ENCODE peak calls at places on chromosomes 6 and 20, in five cellular contexts. K is K562, H is transverse colon, A is sigmoid colon, M is HepG2. I is an unnamed sample.

GRCh38 chr6:36959555-36960250 is 5.2 kb downstream of the PI16 start:
- DNase-seq in K (no peak), H (no peak), A (no peak), M (no peak), I (peak)

GRCh38 chr6:9516207-9516606 is 898.7 kb downstream of the TFAP2A start:
- DNase-seq in K (no peak), H (no peak), A (no peak), M (no peak), I (no peak)

GRCh38 chr6:27281105-27281539 is 31.0 kb downstream of the POM121L2 start:
- DNase-seq in K (no peak), H (no peak), A (no peak), M (no peak), I (no peak)

GRCh38 chr6:51531623-51532022 is 555.8 kb downstream of the PKHD1 start:
- DNase-seq in K (no peak), H (no peak), A (no peak), M (no peak), I (no peak)

GRCh38 chr20:16530201-16530681 is 43.0 kb downstream of the KIF16B start:
- DNase-seq in K (no peak), H (peak), A (no peak), M (peak), I (no peak)

GRCh38 chr6:16148498-16148897 is 19.6 kb downstream of the MYLIP start:
- DNase-seq in K (no peak), H (peak), A (no peak), M (peak), I (peak)

GRCh38 chr6:52304917-52305316 is 20.4 kb upstream of the MCM3 start:
- DNase-seq in K (no peak), H (no peak), A (no peak), M (no peak), I (no peak)

GRCh38 chr6:14818422-14818884 is 427.4 kb upstream of the JARID2 start:
- DNase-seq in K (no peak), H (peak), A (no peak), M (no peak), I (no peak)

GRCh38 chr20:38149880-38150594 is 15.0 kb downstream of the TGM2 start:
- DNase-seq in K (no peak), H (no peak), A (no peak), M (no peak), I (no peak)

GRCh38 chr6:34056301-34056700 is 89.6 kb downstream of the GRM4 start:
- DNase-seq in K (peak), H (peak), A (peak), M (no peak), I (peak)

GRCh38 chr6:3108746-3109414 is 9.6 kb upstream of the BPHL start:
- DNase-seq in K (no peak), H (no peak), A (no peak), M (peak), I (no peak)

GRCh38 chr6:101266063-101266462 is 127.4 kb upstream of the GRIK2 start:
- DNase-seq in K (no peak), H (no peak), A (no peak), M (no peak), I (no peak)

GRCh38 chr6:133240511-133241087 is 558 bp upstream of the EYA4 start:
- DNase-seq in K (no peak), H (no peak), A (peak), M (no peak), I (no peak)

GRCh38 chr20:63942250-63943006 is 13.8 kb downstream of the UCKL1 start:
- DNase-seq in K (peak), H (peak), A (peak), M (no peak), I (peak)

GRCh38 chr20:57346477-57346876 is 4.6 kb upstream of the RAE1 start:
- DNase-seq in K (peak), H (peak), A (peak), M (peak), I (peak)

GRCh38 chr20:49888341-49889244 is 26.7 kb downstream of the SPATA2 start:
- DNase-seq in K (peak), H (peak), A (peak), M (peak), I (no peak)

GRCh38 chr6:3500262-3501001 is 43.6 kb upstream of the SLC22A23 start:
- DNase-seq in K (no peak), H (no peak), A (no peak), M (peak), I (no peak)

GRCh38 chr6:112620832-112621569 is 273.9 kb downstream of the RFPL4B start:
- DNase-seq in K (peak), H (no peak), A (no peak), M (no peak), I (no peak)

GRCh38 chr6:33886673-33887144 is 82.9 kb upstream of the MLN start:
- DNase-seq in K (no peak), H (peak), A (peak), M (no peak), I (no peak)

GRCh38 chr6:2578729-2579128 is 172.0 kb downstream of the MYLK4 start:
- DNase-seq in K (no peak), H (no peak), A (no peak), M (no peak), I (no peak)

GRCh38 chr6:166757226-166758135 is 130.4 kb upstream of the RPS6KA2 start:
- DNase-seq in K (no peak), H (no peak), A (no peak), M (no peak), I (peak)

GRCh38 chr6:62057300-62057699 is 228.7 kb downstream of the KHDRBS2 start:
- DNase-seq in K (no peak), H (no peak), A (no peak), M (no peak), I (no peak)
- TF ChIP-seq EP300 in K (no peak), H (no peak), A (no peak), M (no peak), I (no peak)

GRCh38 chr6:75205776-75206334 is at the start of gene COL12A1:
- DNase-seq in K (no peak), H (peak), A (peak), M (no peak), I (peak)
- TF ChIP-seq CTCF in K (no peak), H (no peak), A (no peak), M (no peak), I (no peak)

GRCh38 chr6:139290787-139291294 is 957 bp downstream of the TXLNB start:
- DNase-seq in K (no peak), H (peak), A (peak), M (no peak), I (no peak)

GRCh38 chr6:139289233-139289632 is 2.6 kb downstream of the TXLNB start:
- DNase-seq in K (no peak), H (no peak), A (no peak), M (no peak), I (no peak)

GRCh38 chr6:139288496-139289040 is 3.2 kb downstream of the TXLNB start:
- DNase-seq in K (no peak), H (no peak), A (no peak), M (no peak), I (no peak)

GRCh38 chr6:139295906-139296305 is 4.1 kb upstream of the TXLNB start:
- DNase-seq in K (no peak), H (no peak), A (no peak), M (no peak), I (no peak)

GRCh38 chr6:139291813-139292619 is at the start of gene TXLNB:
- DNase-seq in K (no peak), H (peak), A (peak), M (no peak), I (peak)
- TF ChIP-seq POLR2AphosphoS5 in K (no peak), H (peak), A (peak), M (no peak), I (peak)

DNA sequence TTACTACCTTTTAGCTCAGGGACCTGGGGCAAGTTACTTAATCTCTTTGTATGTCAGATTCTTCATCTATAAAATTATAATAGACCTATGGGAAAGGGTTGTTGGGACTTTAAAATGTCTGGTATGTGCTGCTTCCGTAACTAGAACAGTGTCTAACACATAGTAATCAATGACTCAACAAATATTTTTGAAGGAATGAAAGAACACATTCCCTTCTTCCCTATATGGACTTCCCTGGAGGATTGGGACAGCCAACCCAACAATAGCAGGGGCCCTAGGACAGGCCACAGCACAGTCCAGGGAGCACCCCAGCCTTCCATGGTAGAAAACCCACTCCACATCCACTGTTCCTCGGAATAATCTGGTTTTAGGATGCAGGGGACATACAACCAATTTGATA is 50.7 kb upstream of the TPD52L1 start:
- DNase-seq in K (no peak), H (no peak), A (no peak), M (peak), I (no peak)
- TF ChIP-seq EP300 in K (no peak), H (no peak), A (no peak), M (no peak), I (no peak)

DNA sequence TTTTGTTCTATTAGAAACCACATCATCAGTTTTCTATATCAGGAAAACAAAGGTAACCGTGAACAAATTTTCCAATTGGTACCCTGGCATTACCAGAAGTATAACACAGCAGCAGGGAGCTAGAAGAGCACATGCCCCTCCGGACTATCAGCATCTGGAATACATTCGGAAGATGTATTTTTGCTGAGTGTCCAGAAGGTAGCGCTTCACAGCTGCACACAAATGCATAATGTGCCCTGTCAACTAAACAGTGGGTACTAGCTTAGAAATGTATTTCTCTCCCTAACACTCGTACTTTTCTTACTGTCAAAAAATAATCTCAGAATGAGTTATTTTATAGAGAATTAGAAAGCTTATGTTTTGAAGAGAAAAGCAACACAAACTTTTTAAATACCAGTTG is 77.6 kb downstream of the HUS1B start:
- DNase-seq in K (no peak), H (no peak), A (no peak), M (peak), I (no peak)
- TF ChIP-seq CTCF in K (peak), H (no peak), A (no peak), M (peak), I (no peak)

GRCh38 chr6:110958332-110959192 is at the start of gene GTF3C6:
- DNase-seq in K (peak), H (peak), A (peak), M (peak), I (peak)
- TF ChIP-seq POLR2AphosphoS5 in K (peak), H (peak), A (peak), M (peak), I (peak)

GRCh38 chr6:13526718-13527668 is 39.6 kb upstream of the GFOD1 start:
- DNase-seq in K (no peak), H (peak), A (peak), M (no peak), I (peak)
- TF ChIP-seq EP300 in K (no peak), H (no peak), A (no peak), M (no peak), I (no peak)

GRCh38 chr6:135257641-135258405 is 76.7 kb downstream of the MYB start:
- DNase-seq in K (no peak), H (no peak), A (no peak), M (no peak), I (no peak)
- TF ChIP-seq CTCF in K (no peak), H (no peak), A (no peak), M (no peak), I (no peak)

I was measured in upper lobe of left lung.